ENCODE peak calls at places on chromosome 7, in four cellular contexts. One of them, this sample, is unnamed.
A peak's percentile ranks its signal among the peaks of the same experiment; 100 is the strongest.

GRCh38 chr7:130087364-130087763 is 17.0 kb downstream of the KLHDC10 start:
- DNase-seq in transverse colon: no peak
- DNase-seq in left lung: no peak
- DNase-seq in tibial nerve: no peak
- DNase-seq in this sample: no peak

GRCh38 chr7:155861480-155861868 is 49.2 kb upstream of the SHH start:
- DNase-seq in tibial nerve: no peak
- DNase-seq in left lung: no peak
- DNase-seq in transverse colon: no peak
- DNase-seq in this sample: no peak

GRCh38 chr7:7554647-7555575 is 11.8 kb upstream of the MIOS start:
- DNase-seq in transverse colon: no peak
- DNase-seq in left lung: no peak
- DNase-seq in tibial nerve: no peak
- DNase-seq in this sample: no peak

GRCh38 chr7:77657427-77658331 is 38.6 kb upstream of the RSBN1L start:
- DNase-seq in left lung: no peak
- DNase-seq in transverse colon: no peak
- DNase-seq in tibial nerve: peak; percentile 14
- DNase-seq in this sample: no peak

GRCh38 chr7:27088002-27088931 is 7.5 kb downstream of the HOXA1 start:
- DNase-seq in tibial nerve: no peak
- DNase-seq in transverse colon: no peak
- DNase-seq in left lung: no peak
- DNase-seq in this sample: no peak

GRCh38 chr7:88217675-88218427 is 2.0 kb downstream of the SRI start:
- DNase-seq in tibial nerve: no peak
- DNase-seq in left lung: no peak
- DNase-seq in transverse colon: no peak
- DNase-seq in this sample: no peak

GRCh38 chr7:17239683-17240521 is 58.5 kb upstream of the AHR start:
- DNase-seq in transverse colon: no peak
- DNase-seq in left lung: no peak
- DNase-seq in tibial nerve: no peak
- DNase-seq in this sample: no peak

GRCh38 chr7:55439627-55440026 is 74.5 kb downstream of the LANCL2 start:
- DNase-seq in tibial nerve: no peak
- DNase-seq in transverse colon: no peak
- DNase-seq in left lung: no peak
- DNase-seq in this sample: no peak

GRCh38 chr7:36157506-36158320 is 4.7 kb downstream of the EEPD1 start:
- DNase-seq in tibial nerve: no peak
- DNase-seq in transverse colon: no peak
- DNase-seq in left lung: no peak
- DNase-seq in this sample: no peak

GRCh38 chr7:101302641-101303101 is 18.9 kb downstream of the IFT22 start:
- DNase-seq in left lung: no peak
- DNase-seq in transverse colon: no peak
- DNase-seq in tibial nerve: no peak
- DNase-seq in this sample: no peak

GRCh38 chr7:79553811-79554555 is 100.5 kb upstream of the MAGI2 start:
- DNase-seq in tibial nerve: no peak
- DNase-seq in transverse colon: no peak
- DNase-seq in left lung: no peak
- DNase-seq in this sample: no peak

GRCh38 chr7:6430271-6430940 is 17.3 kb downstream of the DAGLB start:
- DNase-seq in tibial nerve: no peak
- DNase-seq in transverse colon: no peak
- DNase-seq in left lung: no peak
- DNase-seq in this sample: no peak

GRCh38 chr7:96297873-96298272 is 24.0 kb downstream of the SLC25A13 start:
- DNase-seq in transverse colon: no peak
- DNase-seq in left lung: no peak
- DNase-seq in tibial nerve: no peak
- DNase-seq in this sample: no peak

GRCh38 chr7:24241216-24241615 is 42.8 kb upstream of the NPY start:
- DNase-seq in left lung: no peak
- DNase-seq in tibial nerve: no peak
- DNase-seq in transverse colon: no peak
- DNase-seq in this sample: no peak

GRCh38 chr7:44698046-44698580 is 50.5 kb upstream of the ZMIZ2 start:
- DNase-seq in tibial nerve: no peak
- DNase-seq in transverse colon: no peak
- DNase-seq in left lung: peak; percentile 9
- DNase-seq in this sample: no peak

GRCh38 chr7:23074443-23075244 is 30.9 kb upstream of the KLHL7 start:
- DNase-seq in transverse colon: no peak
- DNase-seq in left lung: no peak
- DNase-seq in tibial nerve: no peak
- DNase-seq in this sample: no peak

GRCh38 chr7:50757703-50758390 is 24.8 kb downstream of the GRB10 start:
- DNase-seq in left lung: no peak
- DNase-seq in tibial nerve: no peak
- DNase-seq in transverse colon: no peak
- DNase-seq in this sample: no peak

GRCh38 chr7:24025094-24025493 is 258.9 kb upstream of the NPY start:
- DNase-seq in tibial nerve: no peak
- DNase-seq in transverse colon: no peak
- DNase-seq in left lung: no peak
- DNase-seq in this sample: no peak

GRCh38 chr7:95687759-95688343 is 84.5 kb upstream of the DYNC1I1 start:
- DNase-seq in left lung: no peak
- DNase-seq in transverse colon: no peak
- DNase-seq in tibial nerve: no peak
- DNase-seq in this sample: no peak

GRCh38 chr7:22782616-22783232 is 39.9 kb downstream of the TOMM7 start:
- DNase-seq in tibial nerve: peak; percentile 71
- DNase-seq in transverse colon: peak; percentile 72
- DNase-seq in left lung: peak; percentile 67
- DNase-seq in this sample: peak; percentile 61

GRCh38 chr7:145016068-145016467 is 180.2 kb upstream of the TPK1 start:
- DNase-seq in left lung: no peak
- DNase-seq in tibial nerve: no peak
- DNase-seq in transverse colon: no peak
- DNase-seq in this sample: no peak

GRCh38 chr7:158710651-158711102 is 6.1 kb upstream of the NCAPG2 start:
- DNase-seq in transverse colon: no peak
- DNase-seq in left lung: peak; percentile 43
- DNase-seq in tibial nerve: no peak
- DNase-seq in this sample: no peak

GRCh38 chr7:33516634-33517033 is 387.3 kb downstream of the BBS9 start:
- DNase-seq in transverse colon: no peak
- DNase-seq in tibial nerve: no peak
- DNase-seq in left lung: no peak
- DNase-seq in this sample: no peak

GRCh38 chr7:94763268-94763667 is 107.3 kb upstream of the SGCE start:
- DNase-seq in transverse colon: no peak
- DNase-seq in tibial nerve: no peak
- DNase-seq in left lung: no peak
- DNase-seq in this sample: no peak

GRCh38 chr7:2214636-2215035 is 18.1 kb downstream of the MAD1L1 start:
- DNase-seq in tibial nerve: no peak
- DNase-seq in transverse colon: no peak
- DNase-seq in left lung: no peak
- DNase-seq in this sample: no peak

GRCh38 chr7:19060870-19061269 is 56.6 kb downstream of the TWIST1 start:
- DNase-seq in tibial nerve: no peak
- DNase-seq in left lung: no peak
- DNase-seq in transverse colon: no peak
- DNase-seq in this sample: no peak

GRCh38 chr7:3164363-3164762 is 120.7 kb upstream of the CARD11 start:
- DNase-seq in transverse colon: no peak
- DNase-seq in tibial nerve: no peak
- DNase-seq in left lung: no peak
- DNase-seq in this sample: no peak

GRCh38 chr7:137903382-137904169 is 56.8 kb upstream of the DGKI start:
- DNase-seq in left lung: peak; percentile 58
- DNase-seq in tibial nerve: peak; percentile 55
- DNase-seq in transverse colon: peak; percentile 62
- DNase-seq in this sample: no peak

GRCh38 chr7:129825005-129825553 is 127.7 kb downstream of the UBE2H start:
- DNase-seq in tibial nerve: no peak
- DNase-seq in transverse colon: peak; percentile 57
- DNase-seq in left lung: peak; percentile 72
- DNase-seq in this sample: peak; percentile 83

GRCh38 chr7:100567751-100568175 is 5.9 kb downstream of the SAP25 start:
- DNase-seq in tibial nerve: no peak
- DNase-seq in transverse colon: no peak
- DNase-seq in left lung: no peak
- DNase-seq in this sample: no peak

DNA sequence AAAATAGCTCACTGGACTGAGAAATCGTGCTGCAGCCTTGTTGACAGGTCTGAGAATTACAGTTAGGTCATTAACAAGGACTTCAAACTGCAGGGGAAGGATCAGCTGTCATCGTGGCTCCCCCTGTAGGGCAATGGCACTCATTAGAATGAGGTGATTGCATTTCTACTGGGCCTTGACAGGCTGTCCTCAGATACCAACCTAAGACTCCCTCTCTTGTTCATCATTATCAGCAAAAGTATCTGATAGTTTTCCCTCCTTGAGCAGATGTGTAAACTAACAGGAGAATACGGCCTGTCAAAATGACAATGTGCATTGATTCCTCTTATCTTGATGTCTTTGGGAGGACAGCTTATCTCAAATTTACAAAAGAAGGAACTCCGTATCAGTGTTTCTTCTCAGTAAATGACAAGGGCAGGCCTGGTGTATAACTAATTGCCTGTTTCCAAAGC is 648.5 kb upstream of the LRRN3 start:
- DNase-seq in tibial nerve: no peak
- DNase-seq in transverse colon: no peak
- DNase-seq in left lung: no peak
- DNase-seq in this sample: peak; percentile 17
- TF ChIP-seq CTCF in tibial nerve: no peak
- TF ChIP-seq CTCF in transverse colon: peak; percentile 16
- TF ChIP-seq CTCF in left lung: no peak
- TF ChIP-seq CTCF in this sample: no peak

DNA sequence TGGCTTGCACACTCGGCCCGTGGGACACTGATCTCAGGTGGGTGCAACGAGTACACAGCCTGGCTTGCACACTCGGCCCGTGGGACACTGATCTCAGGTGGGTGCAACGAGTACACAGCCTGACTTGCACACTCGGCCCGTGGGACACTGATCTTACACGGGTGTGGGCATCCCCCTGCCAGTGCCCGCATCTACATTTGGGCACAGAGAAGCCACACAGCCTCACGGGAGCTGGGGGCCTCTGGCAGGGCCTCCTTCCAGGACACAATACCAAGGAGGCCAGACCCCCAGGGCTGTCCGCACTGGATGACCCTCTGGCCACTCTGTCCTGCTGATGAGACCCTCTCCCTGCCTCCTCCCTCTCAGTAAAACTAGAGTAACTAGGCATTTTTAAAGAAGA is 330.5 kb downstream of the DNAJB6 start:
- DNase-seq in tibial nerve: no peak
- DNase-seq in transverse colon: no peak
- DNase-seq in left lung: peak; percentile 9
- DNase-seq in this sample: no peak
- H3K4me1 ChIP-seq in tibial nerve: no peaks in the 10 kb centered on the region
- H3K4me1 ChIP-seq in transverse colon: no peaks in the 10 kb centered on the region
- H3K4me1 ChIP-seq in left lung: no peaks in the 10 kb centered on the region
- H3K4me1 ChIP-seq in this sample: no peaks in the 10 kb centered on the region

GRCh38 chr7:29806131-29806792 is at the start of gene WIPF3:
- DNase-seq in tibial nerve: no peak
- DNase-seq in transverse colon: peak; percentile 52
- DNase-seq in left lung: no peak
- DNase-seq in this sample: peak; percentile 56
- TF ChIP-seq CTCF in tibial nerve: no peak
- TF ChIP-seq CTCF in transverse colon: no peak
- TF ChIP-seq CTCF in left lung: no peak
- TF ChIP-seq CTCF in this sample: no peak

DNA sequence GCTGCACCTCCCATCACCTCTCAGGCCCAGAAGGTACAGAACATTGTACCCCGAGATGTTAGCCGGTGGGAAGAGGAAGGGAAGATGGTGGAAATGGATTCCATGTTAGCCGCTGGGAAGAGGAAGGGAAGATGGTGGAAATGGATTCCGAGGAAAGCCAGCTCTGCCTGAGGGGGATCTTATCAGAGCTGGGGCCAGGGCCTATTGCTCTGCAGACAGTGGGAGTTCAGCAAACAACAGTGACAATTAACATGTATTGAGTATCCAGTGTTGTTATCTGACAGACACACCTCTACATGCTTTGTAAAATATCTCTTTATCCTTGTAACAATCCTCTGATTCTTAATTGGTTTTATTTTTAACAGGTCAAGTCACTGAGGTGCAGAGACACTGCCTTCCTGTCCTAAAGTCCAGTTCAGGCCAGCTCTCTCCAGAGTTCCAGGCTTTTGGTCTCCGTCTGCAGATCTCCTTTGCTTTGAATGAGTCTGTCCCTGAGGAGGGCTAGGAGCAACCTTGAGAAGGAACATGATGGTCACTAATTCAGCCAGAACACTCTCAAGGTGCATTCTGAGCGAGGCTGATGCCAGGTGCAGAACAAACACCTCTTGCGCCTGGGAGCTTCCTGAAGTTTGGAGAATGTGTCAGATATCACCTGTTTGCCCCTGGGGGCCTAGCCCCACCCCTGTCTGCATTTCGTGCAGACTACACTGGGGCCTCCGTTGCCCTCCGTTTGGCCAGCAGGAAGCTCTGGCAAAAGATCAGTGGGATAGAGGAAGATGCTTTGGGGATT is 82.4 kb upstream of the PODXL start:
- DNase-seq in transverse colon: no peak
- DNase-seq in tibial nerve: no peak
- DNase-seq in left lung: no peak
- DNase-seq in this sample: no peak
- H3K4me1 ChIP-seq in transverse colon: no peaks in the 10 kb centered on the region
- H3K4me1 ChIP-seq in tibial nerve: no peaks in the 10 kb centered on the region
- H3K4me1 ChIP-seq in left lung: peaks cover 2% of the 10 kb centered on the region
- H3K4me1 ChIP-seq in this sample: no peaks in the 10 kb centered on the region

DNA sequence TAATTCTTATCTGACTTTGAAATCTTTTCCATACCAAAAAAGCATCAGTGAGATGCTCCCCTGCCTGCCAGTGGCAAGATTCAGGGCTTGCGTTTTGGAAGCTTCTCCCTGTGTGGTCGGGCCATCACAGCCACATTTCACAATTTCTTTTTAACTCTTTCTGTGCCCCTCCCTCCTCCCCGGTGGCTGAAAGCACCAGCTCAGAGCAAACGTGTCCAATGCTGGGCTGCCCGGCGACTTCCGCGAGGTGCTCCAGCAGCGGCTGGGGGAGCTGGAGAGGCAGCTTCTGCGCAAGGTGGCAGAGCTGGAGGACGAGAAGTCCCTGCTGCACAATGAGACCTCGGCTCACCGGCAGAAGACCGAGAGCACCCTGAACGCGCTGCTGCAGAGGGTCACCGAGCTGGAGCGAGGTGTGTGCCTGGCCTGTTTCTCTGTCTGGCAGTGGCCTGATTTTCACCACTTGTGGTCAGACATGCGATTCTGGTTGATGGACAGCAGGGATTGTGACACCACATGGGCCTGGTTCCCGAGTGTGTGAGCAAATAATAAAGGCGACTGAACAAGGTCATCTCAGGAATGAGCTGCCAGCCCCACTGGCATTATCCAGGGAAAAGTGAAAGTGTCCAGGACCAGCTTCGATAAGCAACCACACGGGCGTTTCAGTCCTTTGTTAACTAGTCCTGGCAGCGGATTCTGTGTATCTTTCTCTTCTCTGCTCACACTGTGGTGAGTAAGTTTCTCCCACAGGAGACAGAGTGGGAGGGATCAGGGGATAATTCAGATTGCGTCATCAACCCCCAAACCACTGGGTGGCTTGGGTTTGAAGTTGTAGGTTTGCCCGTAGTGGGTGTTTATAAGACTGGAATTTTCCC is 2.6 kb downstream of the NPTX2 start:
- DNase-seq in tibial nerve: no peak
- DNase-seq in transverse colon: no peak
- DNase-seq in left lung: no peak
- DNase-seq in this sample: peak; percentile 89
- TF ChIP-seq CTCF in tibial nerve: no peak
- TF ChIP-seq CTCF in transverse colon: no peak
- TF ChIP-seq CTCF in left lung: no peak
- TF ChIP-seq CTCF in this sample: no peak

This sample was measured in pancreas.